ENCODE peak calls at places on chromosomes 5 and 9, in five cellular contexts. M is tibial nerve, C is H7, N is small intestine, E is ovary. Z is an unnamed sample. For H3K36me3 and H3K27me3, the result is how much of the 10 kb centered on the place peaks cover.

GRCh38 chr9:73528922-73529321 is 377.3 kb downstream of the ANXA1 start:
- DNase-seq in M (no peak), C (no peak), N (no peak), E (no peak), Z (no peak)

GRCh38 chr9:6567140-6567591 is 78.4 kb downstream of the GLDC start:
- DNase-seq in M (no peak), C (no peak), N (no peak), E (no peak), Z (no peak)

GRCh38 chr5:22850981-22851380 is 2.2 kb downstream of the CDH12 start:
- DNase-seq in M (no peak), C (no peak), N (no peak), E (no peak), Z (no peak)

GRCh38 chr5:51860532-51861018 is 477.3 kb downstream of the ISL1 start:
- DNase-seq in M (no peak), C (no peak), N (no peak), E (no peak), Z (no peak)

GRCh38 chr5:50697739-50698138 is 31.3 kb downstream of the PARP8 start:
- DNase-seq in M (no peak), C (no peak), N (no peak), E (no peak), Z (no peak)

GRCh38 chr5:55636177-55636576 is 75.9 kb downstream of the SLC38A9 start:
- DNase-seq in M (no peak), C (no peak), N (no peak), E (no peak), Z (no peak)

GRCh38 chr9:133991964-133992779 is at the start of gene VAV2:
- DNase-seq in M (peak), C (peak), N (peak), E (peak), Z (no peak)

GRCh38 chr5:31757813-31758212 is 118.9 kb downstream of the PDZD2 start:
- DNase-seq in M (no peak), C (no peak), N (no peak), E (no peak), Z (no peak)

GRCh38 chr9:116686135-116686534 is 970 bp upstream of the TRIM32 start:
- DNase-seq in M (no peak), C (no peak), N (peak), E (no peak), Z (no peak)

GRCh38 chr5:132830436-132831094 is at the start of gene SHROOM1:
- DNase-seq in M (no peak), C (peak), N (peak), E (peak), Z (no peak)

GRCh38 chr5:16742938-16743337 is 126.1 kb upstream of the RETREG1 start:
- DNase-seq in M (no peak), C (no peak), N (no peak), E (no peak), Z (no peak)

GRCh38 chr5:102865171-102865509 is 110.0 kb downstream of the PAM start:
- DNase-seq in M (no peak), C (no peak), N (no peak), E (no peak), Z (no peak)

GRCh38 chr5:69238760-69239251 is 4.1 kb downstream of the CDK7 start:
- DNase-seq in M (no peak), C (no peak), N (no peak), E (no peak), Z (no peak)

GRCh38 chr9:120612218-120612617 is 32.3 kb upstream of the CDK5RAP2 start:
- DNase-seq in M (no peak), C (peak), N (no peak), E (no peak), Z (no peak)

GRCh38 chr5:109921735-109922395 is 232.1 kb downstream of the MAN2A1 start:
- DNase-seq in M (no peak), C (no peak), N (no peak), E (no peak), Z (peak)

GRCh38 chr5:109917966-109918365 is 228.2 kb downstream of the MAN2A1 start:
- DNase-seq in M (no peak), C (no peak), N (no peak), E (no peak), Z (no peak)

GRCh38 chr5:109917154-109917546 is 227.4 kb downstream of the MAN2A1 start:
- DNase-seq in M (no peak), C (no peak), N (no peak), E (no peak), Z (no peak)

GRCh38 chr5:109922396-109922995 is 232.8 kb downstream of the MAN2A1 start:
- DNase-seq in M (no peak), C (no peak), N (no peak), E (no peak), Z (no peak)

GRCh38 chr5:109920736-109921135 is 231.0 kb downstream of the MAN2A1 start:
- DNase-seq in M (no peak), C (no peak), N (no peak), E (no peak), Z (no peak)
- H3K36me3 ChIP-seq in M (under half), C (under half), N (under half), E (under half), Z (under half)

GRCh38 chr5:174722500-174722899 is 1.9 kb upstream of the MSX2 start:
- DNase-seq in M (no peak), C (no peak), N (no peak), E (no peak), Z (no peak)
- H3K27me3 ChIP-seq in M (under half), C (half or more), N (half or more), E (under half), Z (under half)

GRCh38 chr5:101326766-101327165 is 423.7 kb upstream of the ST8SIA4 start:
- DNase-seq in M (no peak), C (no peak), N (no peak), E (no peak), Z (no peak)
- H3K36me3 ChIP-seq in M (under half), C (under half), N (under half), E (under half), Z (under half)

GRCh38 chr5:64505769-64506566 is at the start of gene RGS7BP:
- DNase-seq in M (no peak), C (peak), N (no peak), E (peak), Z (no peak)

GRCh38 chr5:64502181-64502580 is 3.6 kb upstream of the RGS7BP start:
- DNase-seq in M (no peak), C (peak), N (no peak), E (no peak), Z (no peak)

GRCh38 chr5:64509798-64510197 is 4.0 kb downstream of the RGS7BP start:
- DNase-seq in M (no peak), C (no peak), N (no peak), E (no peak), Z (no peak)

GRCh38 chr5:64506567-64507321 is 929 bp downstream of the RGS7BP start:
- DNase-seq in M (no peak), C (peak), N (no peak), E (no peak), Z (no peak)
- H3K27me3 ChIP-seq in M (under half), C (under half), N (under half), E (under half), Z (under half)

GRCh38 chr9:15438891-15439290 is 16.2 kb downstream of the SNAPC3 start:
- DNase-seq in M (no peak), C (no peak), N (no peak), E (no peak), Z (no peak)

DNA sequence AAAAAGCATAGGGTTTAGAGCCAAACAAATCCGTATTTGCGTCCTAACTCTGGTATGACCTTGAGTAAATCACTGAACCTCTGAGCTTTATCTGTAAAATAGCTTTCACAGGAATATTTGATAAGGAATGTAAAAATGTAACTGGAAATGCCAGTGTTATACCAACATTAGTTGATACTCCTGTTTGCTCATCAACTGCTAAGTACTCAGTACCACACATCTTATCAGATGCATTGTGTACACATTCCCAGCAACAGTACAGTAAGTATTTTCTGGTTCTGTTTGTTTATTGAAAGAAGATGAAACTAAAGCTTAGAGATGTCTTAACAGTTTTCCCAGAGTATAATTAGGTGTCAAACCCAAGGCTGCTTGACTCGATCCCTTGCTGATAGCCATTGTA is 21.5 kb downstream of the SNAPC3 start:
- DNase-seq in M (no peak), C (no peak), N (no peak), E (no peak), Z (no peak)
- H3K36me3 ChIP-seq in M (half or more), C (under half), N (under half), E (under half), Z (half or more)